ENCODE peak calls at places on chromosomes 2 and 18, in five cellular contexts. J, T, H, A and U are unnamed samples.

GRCh38 chr2:10920764-10921468 is 9.2 kb downstream of the KCNF1 start:
- DNase-seq in J (no peak), T (no peak), H (no peak), A (no peak), U (no peak)

GRCh38 chr2:28338046-28338753 is 54.5 kb upstream of the FOSL2 start:
- DNase-seq in J (peak; percentile 69), T (peak; percentile 84), H (peak; percentile 85), A (no peak), U (peak; percentile 97)

GRCh38 chr2:12717988-12718661 is 1.4 kb downstream of the TRIB2 start:
- DNase-seq in J (peak; percentile 49), T (peak; percentile 45), H (peak; percentile 27), A (no peak), U (peak; percentile 38)

GRCh38 chr18:58671941-58672565 is 788 bp downstream of the MALT1 start:
- DNase-seq in J (peak; percentile 91), T (no peak), H (peak; percentile 36), A (no peak), U (peak; percentile 36)

GRCh38 chr18:60003610-60004185 is 103.9 kb downstream of the PMAIP1 start:
- DNase-seq in J (no peak), T (no peak), H (no peak), A (no peak), U (no peak)

GRCh38 chr2:172438064-172438421 is 10.7 kb downstream of the ITGA6 start:
- DNase-seq in J (peak; percentile 76), T (no peak), H (peak; percentile 22), A (no peak), U (no peak)

GRCh38 chr2:99651930-99652670 is 162.3 kb upstream of the REV1 start:
- DNase-seq in J (no peak), T (no peak), H (peak; percentile 75), A (no peak), U (no peak)

GRCh38 chr18:57744211-57744694 is 58.9 kb downstream of the ATP8B1 start:
- DNase-seq in J (no peak), T (no peak), H (peak; percentile 71), A (no peak), U (peak; percentile 53)

GRCh38 chr2:102021776-102022175 is 30.0 kb downstream of the IL1R2 start:
- DNase-seq in J (no peak), T (no peak), H (no peak), A (no peak), U (peak; percentile 45)

GRCh38 chr2:174959787-174960186 is 45.4 kb downstream of the CHN1 start:
- DNase-seq in J (no peak), T (no peak), H (no peak), A (no peak), U (no peak)

GRCh38 chr2:36137612-36138011 is 218.0 kb upstream of the CRIM1 start:
- DNase-seq in J (no peak), T (no peak), H (no peak), A (no peak), U (no peak)
- H3K4me3 ChIP-seq in J (no peak overlapping the region), T (no peak overlapping the region), H (no peak overlapping the region), A (no peak overlapping the region), U (no peak overlapping the region)

DNA sequence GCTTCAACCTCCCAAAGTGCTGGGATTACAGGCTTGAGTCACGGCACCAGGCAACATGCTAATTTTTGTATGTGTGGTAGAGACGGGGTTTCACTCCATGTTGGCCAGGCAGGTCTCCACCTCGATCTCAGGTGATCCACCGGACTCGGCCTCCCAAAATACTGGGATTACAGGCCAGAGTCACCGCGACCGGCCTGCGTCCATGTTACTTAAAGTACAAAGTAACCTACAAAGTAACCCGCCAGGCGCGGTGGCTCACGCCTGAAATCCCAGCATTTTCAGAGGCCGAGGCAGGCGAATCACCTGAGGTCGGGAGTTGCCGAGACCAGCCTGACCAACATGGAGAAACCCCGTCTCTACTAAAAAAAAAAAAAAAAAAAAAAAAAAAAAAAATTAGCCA is 1.1 kb upstream of the ANKRD30B start:
- DNase-seq in J (no peak), T (no peak), H (no peak), A (no peak), U (no peak)
- H3K4me3 ChIP-seq in J (no peak overlapping the region), T (no peak overlapping the region), H (no peak overlapping the region), A (no peak overlapping the region), U (no peak overlapping the region)

GRCh38 chr2:56182420-56182819 is 1.4 kb upstream of the CCDC85A start:
- DNase-seq in J (no peak), T (no peak), H (no peak), A (no peak), U (no peak)

GRCh38 chr2:56185582-56186046 is 1.8 kb downstream of the CCDC85A start:
- DNase-seq in J (peak; percentile 15), T (peak; percentile 26), H (no peak), A (no peak), U (no peak)

GRCh38 chr2:56183643-56184499 is at the start of gene CCDC85A:
- DNase-seq in J (peak; percentile 83), T (peak; percentile 84), H (peak; percentile 55), A (peak; percentile 60), U (peak; percentile 80)

GRCh38 chr2:56185101-56185581 is 1.4 kb downstream of the CCDC85A start:
- DNase-seq in J (no peak), T (peak; percentile 33), H (no peak), A (no peak), U (no peak)

GRCh38 chr2:56184500-56184996 is 758 bp downstream of the CCDC85A start:
- DNase-seq in J (peak; percentile 27), T (peak; percentile 22), H (no peak), A (no peak), U (peak; percentile 34)
- H3K4me3 ChIP-seq in J (no peak overlapping the region), T (peak overlapping the region; percentile 35), H (peak overlapping the region; percentile 31), A (peak overlapping the region; percentile 46), U (no peak overlapping the region)

GRCh38 chr2:68317971-68318685 is 1.6 kb downstream of the CNRIP1 start:
- DNase-seq in J (no peak), T (no peak), H (no peak), A (no peak), U (peak; percentile 6)
- H3K4me3 ChIP-seq in J (no peak overlapping the region), T (peak overlapping the region; percentile 96), H (peak overlapping the region; percentile 87), A (peak overlapping the region; percentile 67), U (peak overlapping the region; percentile 84)

GRCh38 chr18:62396381-62396780 is 71.3 kb downstream of the TNFRSF11A start:
- DNase-seq in J (peak; percentile 40), T (no peak), H (no peak), A (no peak), U (no peak)

GRCh38 chr18:62399781-62400308 is 74.7 kb downstream of the TNFRSF11A start:
- DNase-seq in J (peak; percentile 27), T (no peak), H (no peak), A (peak; percentile 22), U (no peak)

GRCh38 chr18:62399306-62399705 is 74.2 kb downstream of the TNFRSF11A start:
- DNase-seq in J (no peak), T (no peak), H (no peak), A (no peak), U (no peak)

GRCh38 chr18:62396967-62397366 is 71.9 kb downstream of the TNFRSF11A start:
- DNase-seq in J (no peak), T (no peak), H (no peak), A (no peak), U (no peak)

DNA sequence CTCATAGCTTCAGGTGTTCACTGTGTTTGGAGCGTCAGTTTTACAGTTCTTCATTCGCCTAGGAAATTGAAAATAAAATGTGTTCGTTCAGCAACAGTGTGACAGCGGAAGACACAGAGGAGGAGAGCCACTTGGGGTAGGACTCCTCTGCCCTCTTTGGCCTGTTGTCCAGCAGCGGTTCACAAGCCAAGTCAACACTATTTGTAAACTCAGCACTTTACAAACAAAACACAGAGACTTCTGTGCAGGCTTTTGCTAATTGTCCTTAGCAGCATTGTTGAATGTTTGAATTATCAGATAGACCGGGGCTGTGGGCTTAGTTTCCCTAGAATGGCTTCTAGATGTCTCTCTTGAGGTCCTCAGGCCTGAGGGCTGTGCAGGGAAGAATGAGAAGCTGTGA is 73.2 kb downstream of the TNFRSF11A start:
- DNase-seq in J (no peak), T (no peak), H (no peak), A (no peak), U (no peak)
- H3K4me3 ChIP-seq in J (no peak overlapping the region), T (no peak overlapping the region), H (no peak overlapping the region), A (no peak overlapping the region), U (no peak overlapping the region)